ENCODE peak calls at places on chromosomes 2 and 18, in five cellular contexts. N, D, S, O and W are unnamed samples.

GRCh38 chr2:127104881-127105655 is 1.9 kb downstream of the BIN1 start:
- DNase-seq in S (no peak), N (no peak), O (no peak), D (no peak), W (no peak)

GRCh38 chr2:239267411-239267941 is 133.3 kb downstream of the HDAC4 start:
- DNase-seq in N (peak; percentile 85), S (peak; percentile 82), O (no peak), D (peak; percentile 96), W (peak; percentile 93)

GRCh38 chr18:29874519-29875098 is 1167.9 kb downstream of the DSC3 start:
- DNase-seq in D (no peak), N (no peak), O (peak; percentile 29), S (no peak), W (peak; percentile 36)

GRCh38 chr2:206424134-206424533 is 19.2 kb upstream of the ADAM23 start:
- DNase-seq in S (no peak), O (no peak), N (no peak), D (no peak), W (no peak)

GRCh38 chr18:76274470-76275289 is 220.4 kb downstream of the ZNF516 start:
- DNase-seq in N (no peak), O (no peak), D (no peak), S (no peak), W (no peak)

GRCh38 chr2:9273496-9273895 is 66.9 kb downstream of the ASAP2 start:
- DNase-seq in N (no peak), O (no peak), D (no peak), S (no peak), W (no peak)

GRCh38 chr18:9943311-9943710 is 29.5 kb downstream of the VAPA start:
- DNase-seq in D (no peak), O (no peak), S (no peak), N (no peak), W (no peak)

GRCh38 chr18:26133652-26134051 is at the start of gene PSMA8:
- DNase-seq in N (peak; percentile 38), D (peak; percentile 58), O (no peak), S (no peak), W (no peak)

GRCh38 chr2:142876423-142876822 is 1.0 kb upstream of the KYNU start:
- DNase-seq in S (no peak), O (no peak), D (no peak), N (no peak), W (no peak)

GRCh38 chr2:149364839-149365238 is 34.5 kb downstream of the LYPD6 start:
- DNase-seq in O (no peak), S (no peak), N (no peak), D (no peak), W (no peak)

GRCh38 chr2:161123531-161124030 is 36.6 kb upstream of the TANK start:
- DNase-seq in D (no peak), S (no peak), O (no peak), N (no peak), W (no peak)

GRCh38 chr2:159526433-159526832 is 89.9 kb downstream of the BAZ2B start:
- DNase-seq in S (no peak), O (no peak), N (no peak), D (no peak), W (no peak)

GRCh38 chr18:48139427-48140347 is 209.2 kb upstream of the SMAD2 start:
- DNase-seq in O (no peak), N (no peak), S (no peak), D (no peak), W (no peak)

GRCh38 chr2:201680743-201681142 is 17.7 kb downstream of the MPP4 start:
- DNase-seq in D (no peak), N (no peak), O (peak; percentile 25), S (no peak), W (no peak)

GRCh38 chr18:78975699-78976098 is 3.9 kb upstream of the SALL3 start:
- DNase-seq in N (no peak), S (no peak), D (no peak), O (no peak), W (no peak)

GRCh38 chr18:79523738-79524180 is 128.0 kb downstream of the NFATC1 start:
- DNase-seq in O (no peak), S (no peak), N (peak; percentile 60), D (peak; percentile 90), W (no peak)

GRCh38 chr2:71614976-71615768 is 161.8 kb downstream of the DYSF start:
- DNase-seq in D (no peak), S (peak; percentile 67), O (no peak), N (no peak), W (no peak)

GRCh38 chr2:28643911-28644334 is 107.7 kb upstream of the PPP1CB start:
- DNase-seq in N (no peak), D (no peak), S (no peak), O (no peak), W (peak; percentile 51)

GRCh38 chr2:134693359-134694330 is 25.2 kb downstream of the TMEM163 start:
- DNase-seq in D (no peak), N (no peak), S (no peak), O (no peak), W (no peak)

GRCh38 chr2:23077599-23077998 is 307.4 kb upstream of the KLHL29 start:
- DNase-seq in N (no peak), D (no peak), S (no peak), O (no peak), W (no peak)

GRCh38 chr2:51601706-51602105 is 569.8 kb upstream of the NRXN1 start:
- DNase-seq in D (no peak), S (no peak), N (no peak), O (no peak), W (no peak)

GRCh38 chr2:145764631-145765030 is 1244.7 kb upstream of the ZEB2 start:
- DNase-seq in O (no peak), N (no peak), S (no peak), D (no peak), W (no peak)

GRCh38 chr18:13562494-13563029 is 163.8 kb downstream of the FAM210A start:
- DNase-seq in O (no peak), S (no peak), D (peak; percentile 35), N (peak; percentile 59), W (no peak)

GRCh38 chr2:86223098-86223681 is 23.9 kb downstream of the MRPL35 start:
- DNase-seq in D (no peak), O (no peak), S (peak; percentile 53), N (no peak), W (no peak)

GRCh38 chr2:217804786-217805678 is 197.8 kb downstream of the TNS1 start:
- DNase-seq in S (no peak), O (no peak), N (no peak), D (no peak), W (no peak)

GRCh38 chr2:200670313-200670712 is 84.5 kb downstream of the AOX1 start:
- DNase-seq in O (no peak), N (no peak), D (no peak), S (no peak), W (no peak)

GRCh38 chr2:56376699-56377665 is 193.2 kb downstream of the CCDC85A start:
- DNase-seq in O (no peak), D (no peak), S (no peak), N (no peak), W (no peak)

GRCh38 chr2:20454036-20454981 is 7.4 kb downstream of the RHOB start:
- DNase-seq in O (no peak), N (no peak), D (no peak), S (no peak), W (no peak)

GRCh38 chr2:26606847-26607190 is 34.3 kb downstream of the CIB4 start:
- DNase-seq in O (no peak), N (no peak), S (no peak), D (no peak), W (no peak)

GRCh38 chr2:201798252-201798918 is 8.0 kb upstream of the CDK15 start:
- DNase-seq in O (no peak), D (no peak), N (no peak), S (peak; percentile 36), W (no peak)

GRCh38 chr2:117195381-117195780 is 619.1 kb upstream of the DDX18 start:
- DNase-seq in D (no peak), S (no peak), O (no peak), N (no peak), W (no peak)